ENCODE peak calls at places on chromosomes 6 and 20, in eight cellular contexts. K, M, J, D, Q, T, L and H are unnamed samples.

GRCh38 chr20:54107600-54108393 is 37.4 kb upstream of the BCAS1 start:
- DNase-seq in T (no peak), D (no peak), K (no peak), J (no peak), M (no peak), Q (no peak), L (no peak), H (no peak)

GRCh38 chr20:59515013-59515905 is 89.1 kb upstream of the PHACTR3 start:
- DNase-seq in M (peak; percentile 19), Q (no peak), K (no peak), T (peak; percentile 15), L (no peak), D (peak; percentile 63), J (no peak), H (no peak)

GRCh38 chr6:110814488-110815259 is 595 bp downstream of the CDK19 start:
- DNase-seq in D (no peak), Q (peak; percentile 74), T (peak; percentile 76), J (peak; percentile 72), K (peak; percentile 14), L (no peak), M (peak; percentile 42), H (peak; percentile 47)

GRCh38 chr6:101083533-101084172 is 202.5 kb upstream of the ASCC3 start:
- DNase-seq in L (peak; percentile 87), M (no peak), Q (no peak), D (no peak), T (no peak), J (no peak), K (no peak), H (no peak)

GRCh38 chr20:57395111-57395959 is 4.1 kb downstream of the RBM38 start:
- DNase-seq in D (peak; percentile 90), L (no peak), T (no peak), J (peak; percentile 42), K (no peak), Q (no peak), M (peak; percentile 43), H (no peak)

GRCh38 chr6:166738778-166739654 is 112.0 kb upstream of the RPS6KA2 start:
- DNase-seq in D (no peak), Q (no peak), L (no peak), J (no peak), K (no peak), M (no peak), T (no peak), H (no peak)

GRCh38 chr6:31125162-31125561 is 4.9 kb upstream of the CDSN start:
- DNase-seq in K (no peak), D (no peak), J (no peak), T (no peak), L (no peak), Q (no peak), M (no peak), H (no peak)

GRCh38 chr6:2810092-2810671 is 31.5 kb downstream of the SERPINB1 start:
- DNase-seq in L (no peak), T (no peak), D (no peak), Q (no peak), J (no peak), M (no peak), K (no peak), H (peak; percentile 84)

GRCh38 chr6:16140607-16141006 is 11.7 kb downstream of the MYLIP start:
- DNase-seq in D (no peak), J (no peak), L (no peak), Q (no peak), T (no peak), K (no peak), M (no peak), H (no peak)

GRCh38 chr6:137171824-137172733 is 1.4 kb downstream of the IL22RA2 start:
- DNase-seq in M (no peak), T (no peak), D (no peak), J (no peak), K (no peak), L (no peak), Q (no peak), H (no peak)

GRCh38 chr20:9130407-9130995 is 61.6 kb downstream of the PLCB4 start:
- DNase-seq in L (no peak), K (no peak), Q (no peak), T (no peak), J (no peak), D (no peak), M (peak; percentile 19), H (no peak)

GRCh38 chr20:54086444-54087134 is 16.2 kb upstream of the BCAS1 start:
- DNase-seq in L (peak; percentile 53), K (no peak), T (no peak), J (no peak), D (no peak), Q (no peak), M (no peak), H (no peak)